ENCODE peak calls at places on chromosome 18, in five cellular contexts. M is CD4-positive, alpha-beta memory T cell; K is NCI-H1092 treated with DMSO at 0.1 percent for 48 hours; S is T-helper 17 cell; Q is sigmoid colon. G is an unnamed sample.

GRCh38 chr18:68555935-68556334 is 159.0 kb downstream of the TMX3 start:
- DNase-seq in M (no peak), K (no peak), S (no peak), Q (no peak), G (no peak)

GRCh38 chr18:8699948-8700347 is 5.4 kb upstream of the MTCL1 start:
- DNase-seq in M (no peak), K (no peak), S (no peak), Q (no peak), G (no peak)

GRCh38 chr18:13492314-13492713 is 234.0 kb downstream of the FAM210A start:
- DNase-seq in M (no peak), K (no peak), S (no peak), Q (no peak), G (no peak)

GRCh38 chr18:26342646-26343045 is 116.4 kb downstream of the TAF4B start:
- DNase-seq in M (no peak), K (no peak), S (no peak), Q (no peak), G (no peak)

GRCh38 chr18:36812686-36813085 is 16.1 kb downstream of the TPGS2 start:
- DNase-seq in M (no peak), K (no peak), S (no peak), Q (no peak), G (no peak)

GRCh38 chr18:49880656-49881055 is 67.3 kb upstream of the ACAA2 start:
- DNase-seq in M (no peak), K (no peak), S (no peak), Q (no peak), G (no peak)

GRCh38 chr18:49846718-49847470 is 33.6 kb upstream of the ACAA2 start:
- DNase-seq in M (no peak), K (peak; percentile 44), S (no peak), Q (no peak), G (peak; percentile 30)

GRCh38 chr18:2325308-2325849 is 245.9 kb downstream of the METTL4 start:
- DNase-seq in M (no peak), K (no peak), S (no peak), Q (no peak), G (no peak)

GRCh38 chr18:55577812-55578539 is 10.0 kb downstream of the TCF4 start:
- DNase-seq in M (no peak), K (no peak), S (no peak), Q (no peak), G (no peak)

GRCh38 chr18:35835838-35836237 is 136.6 kb upstream of the RMP24 start:
- DNase-seq in M (no peak), K (no peak), S (no peak), Q (no peak), G (no peak)

GRCh38 chr18:72460210-72460680 is 83.9 kb downstream of the CBLN2 start:
- DNase-seq in M (no peak), K (no peak), S (no peak), Q (no peak), G (no peak)

GRCh38 chr18:36529747-36530146 is 232.2 kb downstream of the FHOD3 start:
- DNase-seq in M (no peak), K (no peak), S (no peak), Q (no peak), G (no peak)

GRCh38 chr18:37565985-37566478 is 434 bp upstream of the CELF4 start:
- DNase-seq in M (no peak), K (peak; percentile 96), S (no peak), Q (peak; percentile 61), G (peak; percentile 54)

GRCh38 chr18:32770181-32770650 is 2.6 kb downstream of the KLHL14 start:
- DNase-seq in M (no peak), K (no peak), S (no peak), Q (peak; percentile 65), G (no peak)

GRCh38 chr18:54416459-54416858 is 58.8 kb downstream of the C18orf54 start:
- DNase-seq in M (no peak), K (no peak), S (no peak), Q (no peak), G (no peak)

GRCh38 chr18:76435321-76435989 is 59.6 kb downstream of the ZNF516 start:
- DNase-seq in M (no peak), K (no peak), S (no peak), Q (no peak), G (no peak)

GRCh38 chr18:33469699-33470098 is 29.2 kb upstream of the CCDC178 start:
- DNase-seq in M (no peak), K (no peak), S (no peak), Q (no peak), G (no peak)

GRCh38 chr18:34821669-34822210 is 111.6 kb downstream of the DTNA start:
- DNase-seq in M (no peak), K (no peak), S (no peak), Q (no peak), G (no peak)

GRCh38 chr18:32730068-32730467 is 42.8 kb downstream of the KLHL14 start:
- DNase-seq in M (no peak), K (peak; percentile 57), S (no peak), Q (no peak), G (no peak)

GRCh38 chr18:47397671-47398319 is 146.3 kb upstream of the SKOR2 start:
- DNase-seq in M (no peak), K (no peak), S (no peak), Q (no peak), G (no peak)

GRCh38 chr18:59219672-59220163 is at the start of gene GRP:
- DNase-seq in M (no peak), K (peak; percentile 84), S (no peak), Q (no peak), G (no peak)

GRCh38 chr18:48619501-48619900 is 80.7 kb downstream of the CTIF start:
- DNase-seq in M (no peak), K (no peak), S (no peak), Q (no peak), G (no peak)

GRCh38 chr18:78967692-78968091 is 11.9 kb upstream of the SALL3 start:
- DNase-seq in M (no peak), K (no peak), S (no peak), Q (no peak), G (no peak)

GRCh38 chr18:22324191-22325131 is 93.3 kb downstream of the CTAGE1 start:
- DNase-seq in M (no peak), K (no peak), S (no peak), Q (no peak), G (no peak)

GRCh38 chr18:48356909-48357631 is 52.1 kb downstream of the ZBTB7C start:
- DNase-seq in M (no peak), K (no peak), S (no peak), Q (peak; percentile 29), G (no peak)

GRCh38 chr18:56034954-56035353 is 447.0 kb upstream of the TCF4 start:
- DNase-seq in M (no peak), K (no peak), S (no peak), Q (no peak), G (no peak)

GRCh38 chr18:2510416-2510815 is 60.9 kb downstream of the METTL4 start:
- DNase-seq in M (no peak), K (no peak), S (no peak), Q (no peak), G (no peak)